ENCODE peak calls at places on chromosomes 13 and 19, in eight cellular contexts. One of them, this sample, is unnamed.

GRCh38 chr19:288911-289310 is 2.3 kb downstream of the PLPP2 start:
- DNase-seq in right cardiac atrium: no peak
- DNase-seq in prostate gland: no peak
- DNase-seq in body of pancreas: no peak
- DNase-seq in ovary: no peak
- DNase-seq in CD4-positive, CD25-positive, alpha-beta regulatory T cell: no peak
- DNase-seq in mesendoderm: no peak
- DNase-seq in adrenal gland: no peak
- DNase-seq in this sample: no peak

GRCh38 chr19:39818626-39819097 is 15.3 kb downstream of the DYRK1B start:
- DNase-seq in body of pancreas: no peak
- DNase-seq in mesendoderm: no peak
- DNase-seq in right cardiac atrium: no peak
- DNase-seq in adrenal gland: no peak
- DNase-seq in CD4-positive, CD25-positive, alpha-beta regulatory T cell: no peak
- DNase-seq in prostate gland: no peak
- DNase-seq in ovary: no peak
- DNase-seq in this sample: no peak

GRCh38 chr13:24127116-24127631 is 33.3 kb upstream of the SPATA13 start:
- DNase-seq in body of pancreas: no peak
- DNase-seq in CD4-positive, CD25-positive, alpha-beta regulatory T cell: no peak
- DNase-seq in ovary: no peak
- DNase-seq in adrenal gland: no peak
- DNase-seq in right cardiac atrium: no peak
- DNase-seq in prostate gland: no peak
- DNase-seq in mesendoderm: no peak
- DNase-seq in this sample: no peak

GRCh38 chr19:30662211-30662861 is 290.2 kb downstream of the ZNF536 start:
- DNase-seq in CD4-positive, CD25-positive, alpha-beta regulatory T cell: no peak
- DNase-seq in prostate gland: no peak
- DNase-seq in body of pancreas: peak; percentile 70
- DNase-seq in ovary: no peak
- DNase-seq in right cardiac atrium: no peak
- DNase-seq in adrenal gland: peak; percentile 49
- DNase-seq in mesendoderm: no peak
- DNase-seq in this sample: no peak

GRCh38 chr13:98220188-98220765 is 43.2 kb upstream of the RNF113B start:
- DNase-seq in ovary: no peak
- DNase-seq in mesendoderm: no peak
- DNase-seq in body of pancreas: no peak
- DNase-seq in adrenal gland: no peak
- DNase-seq in CD4-positive, CD25-positive, alpha-beta regulatory T cell: no peak
- DNase-seq in prostate gland: no peak
- DNase-seq in right cardiac atrium: no peak
- DNase-seq in this sample: no peak

GRCh38 chr19:17294051-17294891 is 9.0 kb downstream of the ABHD8 start:
- DNase-seq in right cardiac atrium: peak; percentile 77
- DNase-seq in body of pancreas: no peak
- DNase-seq in ovary: no peak
- DNase-seq in CD4-positive, CD25-positive, alpha-beta regulatory T cell: peak; percentile 32
- DNase-seq in prostate gland: no peak
- DNase-seq in adrenal gland: peak; percentile 60
- DNase-seq in mesendoderm: peak; percentile 77
- DNase-seq in this sample: no peak

GRCh38 chr19:39971380-39971841 is 446 bp downstream of the PSMC4 start:
- DNase-seq in adrenal gland: peak; percentile 34
- DNase-seq in ovary: no peak
- DNase-seq in mesendoderm: peak; percentile 14
- DNase-seq in CD4-positive, CD25-positive, alpha-beta regulatory T cell: peak; percentile 8
- DNase-seq in body of pancreas: peak; percentile 14
- DNase-seq in prostate gland: no peak
- DNase-seq in right cardiac atrium: no peak
- DNase-seq in this sample: no peak

GRCh38 chr19:16386619-16387240 is 62.1 kb downstream of the KLF2 start:
- DNase-seq in CD4-positive, CD25-positive, alpha-beta regulatory T cell: peak; percentile 50
- DNase-seq in right cardiac atrium: no peak
- DNase-seq in prostate gland: peak; percentile 46
- DNase-seq in body of pancreas: peak; percentile 40
- DNase-seq in mesendoderm: peak; percentile 70
- DNase-seq in ovary: no peak
- DNase-seq in adrenal gland: peak; percentile 58
- DNase-seq in this sample: no peak

GRCh38 chr13:49836516-49836915 is 44.0 kb upstream of the KPNA3 start:
- DNase-seq in ovary: no peak
- DNase-seq in CD4-positive, CD25-positive, alpha-beta regulatory T cell: no peak
- DNase-seq in mesendoderm: peak; percentile 31
- DNase-seq in right cardiac atrium: no peak
- DNase-seq in prostate gland: no peak
- DNase-seq in adrenal gland: no peak
- DNase-seq in body of pancreas: peak; percentile 43
- DNase-seq in this sample: no peak

GRCh38 chr19:7921955-7922840 is 2.1 kb downstream of the SNAPC2 start:
- DNase-seq in CD4-positive, CD25-positive, alpha-beta regulatory T cell: no peak
- DNase-seq in ovary: no peak
- DNase-seq in adrenal gland: no peak
- DNase-seq in prostate gland: no peak
- DNase-seq in body of pancreas: no peak
- DNase-seq in right cardiac atrium: peak; percentile 64
- DNase-seq in mesendoderm: no peak
- DNase-seq in this sample: no peak

GRCh38 chr13:101511766-101512165 is 59.3 kb downstream of the ITGBL1 start:
- DNase-seq in right cardiac atrium: no peak
- DNase-seq in ovary: no peak
- DNase-seq in prostate gland: no peak
- DNase-seq in mesendoderm: no peak
- DNase-seq in CD4-positive, CD25-positive, alpha-beta regulatory T cell: no peak
- DNase-seq in body of pancreas: no peak
- DNase-seq in adrenal gland: no peak
- DNase-seq in this sample: no peak

GRCh38 chr19:47598407-47599349 is 10.3 kb upstream of the BICRA start:
- DNase-seq in right cardiac atrium: no peak
- DNase-seq in mesendoderm: peak; percentile 97
- DNase-seq in CD4-positive, CD25-positive, alpha-beta regulatory T cell: no peak
- DNase-seq in adrenal gland: peak; percentile 76
- DNase-seq in body of pancreas: peak; percentile 44
- DNase-seq in ovary: peak; percentile 43
- DNase-seq in prostate gland: peak; percentile 25
- DNase-seq in this sample: peak; percentile 64

GRCh38 chr19:29560313-29561075 is 34.7 kb downstream of the VSTM2B start:
- DNase-seq in adrenal gland: no peak
- DNase-seq in mesendoderm: no peak
- DNase-seq in right cardiac atrium: no peak
- DNase-seq in ovary: no peak
- DNase-seq in body of pancreas: no peak
- DNase-seq in CD4-positive, CD25-positive, alpha-beta regulatory T cell: no peak
- DNase-seq in prostate gland: no peak
- DNase-seq in this sample: no peak

GRCh38 chr13:111401755-111402154 is 81.3 kb downstream of the TEX29 start:
- DNase-seq in ovary: no peak
- DNase-seq in right cardiac atrium: no peak
- DNase-seq in body of pancreas: no peak
- DNase-seq in adrenal gland: no peak
- DNase-seq in prostate gland: no peak
- DNase-seq in mesendoderm: no peak
- DNase-seq in CD4-positive, CD25-positive, alpha-beta regulatory T cell: no peak
- DNase-seq in this sample: no peak

GRCh38 chr13:45602183-45602582 is 13.4 kb downstream of the ERICH6B start:
- DNase-seq in CD4-positive, CD25-positive, alpha-beta regulatory T cell: no peak
- DNase-seq in prostate gland: peak; percentile 6
- DNase-seq in mesendoderm: no peak
- DNase-seq in adrenal gland: no peak
- DNase-seq in body of pancreas: no peak
- DNase-seq in ovary: no peak
- DNase-seq in right cardiac atrium: no peak
- DNase-seq in this sample: no peak

GRCh38 chr13:63198076-63198475 is 1782.4 kb upstream of the PCDH20 start:
- DNase-seq in mesendoderm: no peak
- DNase-seq in prostate gland: no peak
- DNase-seq in body of pancreas: no peak
- DNase-seq in ovary: no peak
- DNase-seq in CD4-positive, CD25-positive, alpha-beta regulatory T cell: no peak
- DNase-seq in adrenal gland: no peak
- DNase-seq in right cardiac atrium: no peak
- DNase-seq in this sample: no peak

GRCh38 chr13:33978653-33979052 is 160.7 kb downstream of the RFC3 start:
- DNase-seq in adrenal gland: no peak
- DNase-seq in body of pancreas: no peak
- DNase-seq in CD4-positive, CD25-positive, alpha-beta regulatory T cell: no peak
- DNase-seq in ovary: no peak
- DNase-seq in mesendoderm: no peak
- DNase-seq in right cardiac atrium: no peak
- DNase-seq in prostate gland: no peak
- DNase-seq in this sample: no peak

GRCh38 chr13:21328836-21329477 is 130.1 kb downstream of the ZDHHC20 start:
- DNase-seq in body of pancreas: no peak
- DNase-seq in right cardiac atrium: no peak
- DNase-seq in CD4-positive, CD25-positive, alpha-beta regulatory T cell: no peak
- DNase-seq in prostate gland: no peak
- DNase-seq in adrenal gland: no peak
- DNase-seq in mesendoderm: no peak
- DNase-seq in ovary: no peak
- DNase-seq in this sample: no peak

GRCh38 chr13:21330126-21330861 is 128.8 kb downstream of the ZDHHC20 start:
- DNase-seq in mesendoderm: no peak
- DNase-seq in ovary: no peak
- DNase-seq in prostate gland: no peak
- DNase-seq in adrenal gland: no peak
- DNase-seq in CD4-positive, CD25-positive, alpha-beta regulatory T cell: no peak
- DNase-seq in right cardiac atrium: no peak
- DNase-seq in body of pancreas: no peak
- DNase-seq in this sample: no peak

GRCh38 chr13:21326155-21327030 is 132.7 kb downstream of the ZDHHC20 start:
- DNase-seq in mesendoderm: peak; percentile 52
- DNase-seq in body of pancreas: peak; percentile 28
- DNase-seq in ovary: peak; percentile 30
- DNase-seq in right cardiac atrium: no peak
- DNase-seq in CD4-positive, CD25-positive, alpha-beta regulatory T cell: no peak
- DNase-seq in prostate gland: no peak
- DNase-seq in adrenal gland: peak; percentile 20
- DNase-seq in this sample: no peak

GRCh38 chr13:21324793-21325192 is 134.3 kb downstream of the ZDHHC20 start:
- DNase-seq in ovary: no peak
- DNase-seq in prostate gland: no peak
- DNase-seq in right cardiac atrium: no peak
- DNase-seq in body of pancreas: no peak
- DNase-seq in adrenal gland: no peak
- DNase-seq in CD4-positive, CD25-positive, alpha-beta regulatory T cell: no peak
- DNase-seq in mesendoderm: no peak
- DNase-seq in this sample: no peak

DNA sequence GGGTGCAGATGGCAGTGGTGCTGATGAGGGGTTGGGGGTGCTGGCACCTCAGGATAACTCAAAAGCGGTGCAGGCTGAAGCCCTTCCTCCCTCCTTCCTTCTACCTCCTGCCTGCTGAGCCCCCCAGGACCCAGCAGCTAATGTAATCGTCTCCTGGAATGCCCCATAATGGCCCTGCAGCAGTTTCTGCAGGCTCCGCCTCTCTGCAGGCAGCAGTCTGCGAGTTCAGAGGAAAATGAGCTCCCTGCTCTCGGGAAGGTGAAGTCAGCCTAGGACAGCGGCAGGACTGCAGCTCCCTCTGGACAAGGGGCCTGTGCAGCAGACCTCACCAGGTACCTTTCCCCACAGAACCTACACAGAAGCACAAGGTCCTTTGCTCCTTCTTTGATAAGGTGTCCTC is 130.9 kb downstream of the ZDHHC20 start:
- DNase-seq in CD4-positive, CD25-positive, alpha-beta regulatory T cell: no peak
- DNase-seq in body of pancreas: no peak
- DNase-seq in prostate gland: no peak
- DNase-seq in adrenal gland: no peak
- DNase-seq in ovary: no peak
- DNase-seq in right cardiac atrium: no peak
- DNase-seq in mesendoderm: peak; percentile 77
- DNase-seq in this sample: no peak
- H3K27ac ChIP-seq in CD4-positive, CD25-positive, alpha-beta regulatory T cell: no peak overlapping the region
- H3K27ac ChIP-seq in body of pancreas: no peak overlapping the region
- H3K27ac ChIP-seq in prostate gland: no peak overlapping the region
- H3K27ac ChIP-seq in adrenal gland: no peak overlapping the region
- H3K27ac ChIP-seq in ovary: no peak overlapping the region
- H3K27ac ChIP-seq in right cardiac atrium: no peak overlapping the region
- H3K27ac ChIP-seq in mesendoderm: no peak overlapping the region
- H3K27ac ChIP-seq in this sample: no peak overlapping the region

DNA sequence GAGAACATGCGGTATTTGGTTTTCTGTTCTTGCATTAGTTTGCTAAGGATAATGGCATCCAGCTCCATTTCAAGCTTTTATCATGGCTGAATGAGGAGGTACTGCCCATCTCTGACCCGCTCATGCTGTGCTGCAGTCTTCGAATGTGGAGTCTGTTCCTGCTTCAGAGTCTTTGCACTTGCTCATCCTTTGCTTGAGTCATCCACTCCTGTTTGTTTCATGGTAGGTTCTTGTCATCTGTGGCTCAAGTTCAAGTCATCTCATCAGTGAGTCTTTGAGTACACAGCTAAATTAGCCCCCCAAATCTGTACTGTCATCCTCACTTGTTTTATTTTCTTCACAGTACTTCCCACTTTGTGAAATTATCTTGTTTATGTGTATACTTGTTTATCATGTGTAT is 5.4 kb downstream of the UCHL3 start:
- DNase-seq in CD4-positive, CD25-positive, alpha-beta regulatory T cell: no peak
- DNase-seq in body of pancreas: no peak
- DNase-seq in right cardiac atrium: no peak
- DNase-seq in prostate gland: no peak
- DNase-seq in ovary: no peak
- DNase-seq in adrenal gland: no peak
- DNase-seq in mesendoderm: no peak
- DNase-seq in this sample: no peak
- H3K27ac ChIP-seq in CD4-positive, CD25-positive, alpha-beta regulatory T cell: no peak overlapping the region
- H3K27ac ChIP-seq in body of pancreas: no peak overlapping the region
- H3K27ac ChIP-seq in right cardiac atrium: no peak overlapping the region
- H3K27ac ChIP-seq in prostate gland: no peak overlapping the region
- H3K27ac ChIP-seq in ovary: no peak overlapping the region
- H3K27ac ChIP-seq in adrenal gland: no peak overlapping the region
- H3K27ac ChIP-seq in mesendoderm: no peak overlapping the region
- H3K27ac ChIP-seq in this sample: no peak overlapping the region

DNA sequence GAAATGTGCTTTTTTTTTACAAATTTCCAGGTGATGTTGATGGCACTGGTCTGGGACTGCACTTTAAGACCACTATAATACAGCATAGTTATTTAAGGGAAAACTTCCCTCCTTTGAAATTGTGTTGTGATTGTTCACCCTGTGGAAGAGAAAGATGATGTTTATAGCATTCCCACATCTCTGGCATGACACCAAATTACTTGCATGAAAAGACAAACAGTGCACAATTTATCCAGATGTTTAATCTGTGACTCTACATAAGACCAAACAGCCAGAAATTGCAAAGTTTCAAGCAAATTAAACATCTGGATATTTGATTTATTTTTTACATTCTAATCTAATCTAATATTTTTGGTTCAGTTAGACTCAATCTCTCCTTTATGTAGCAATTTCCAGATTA is 51.6 kb downstream of the UFM1 start:
- DNase-seq in prostate gland: no peak
- DNase-seq in mesendoderm: no peak
- DNase-seq in ovary: no peak
- DNase-seq in adrenal gland: no peak
- DNase-seq in body of pancreas: no peak
- DNase-seq in CD4-positive, CD25-positive, alpha-beta regulatory T cell: no peak
- DNase-seq in right cardiac atrium: no peak
- DNase-seq in this sample: no peak
- H3K27ac ChIP-seq in prostate gland: no peak overlapping the region
- H3K27ac ChIP-seq in mesendoderm: no peak overlapping the region
- H3K27ac ChIP-seq in ovary: no peak overlapping the region
- H3K27ac ChIP-seq in adrenal gland: no peak overlapping the region
- H3K27ac ChIP-seq in body of pancreas: no peak overlapping the region
- H3K27ac ChIP-seq in CD4-positive, CD25-positive, alpha-beta regulatory T cell: no peak overlapping the region
- H3K27ac ChIP-seq in right cardiac atrium: no peak overlapping the region
- H3K27ac ChIP-seq in this sample: no peak overlapping the region

GRCh38 chr13:100129605-100130004 is 40.7 kb downstream of the PCCA start:
- DNase-seq in adrenal gland: peak; percentile 8
- DNase-seq in right cardiac atrium: no peak
- DNase-seq in body of pancreas: no peak
- DNase-seq in mesendoderm: peak; percentile 67
- DNase-seq in prostate gland: no peak
- DNase-seq in ovary: no peak
- DNase-seq in CD4-positive, CD25-positive, alpha-beta regulatory T cell: no peak
- DNase-seq in this sample: no peak
- H3K27ac ChIP-seq in adrenal gland: no peak overlapping the region
- H3K27ac ChIP-seq in right cardiac atrium: no peak overlapping the region
- H3K27ac ChIP-seq in body of pancreas: no peak overlapping the region
- H3K27ac ChIP-seq in mesendoderm: no peak overlapping the region
- H3K27ac ChIP-seq in prostate gland: no peak overlapping the region
- H3K27ac ChIP-seq in ovary: no peak overlapping the region
- H3K27ac ChIP-seq in CD4-positive, CD25-positive, alpha-beta regulatory T cell: no peak overlapping the region
- H3K27ac ChIP-seq in this sample: no peak overlapping the region